ENCODE peak calls at places on chromosome X, in seven cellular contexts. One of them, this sample, is unnamed.
A peak's percentile ranks its signal among the peaks of the same experiment; 100 is the strongest.

GRCh38 chrX:129980043-129980442 is 2.4 kb upstream of the BCORL1 start:
- DNase-seq in GM23248: peak; percentile 29
- DNase-seq in fibroblast of lung: no peak
- DNase-seq in GM12878: no peak
- DNase-seq in HCT116: no peak
- DNase-seq in mesendoderm: no peak
- DNase-seq in K562: no peak
- DNase-seq in this sample: no peak

GRCh38 chrX:9355739-9356138 is 109.1 kb upstream of the TBL1X start:
- DNase-seq in mesendoderm: no peak
- DNase-seq in GM12878: no peak
- DNase-seq in HCT116: no peak
- DNase-seq in K562: no peak
- DNase-seq in GM23248: no peak
- DNase-seq in fibroblast of lung: no peak
- DNase-seq in this sample: no peak

GRCh38 chrX:153921511-153922285 is 4.4 kb downstream of the ARHGAP4 start:
- DNase-seq in HCT116: no peak
- DNase-seq in K562: no peak
- DNase-seq in GM23248: peak; percentile 45
- DNase-seq in mesendoderm: no peak
- DNase-seq in GM12878: no peak
- DNase-seq in fibroblast of lung: no peak
- DNase-seq in this sample: no peak

GRCh38 chrX:131985526-131986049 is 37.5 kb upstream of the STK26 start:
- DNase-seq in fibroblast of lung: no peak
- DNase-seq in K562: peak; percentile 36
- DNase-seq in mesendoderm: peak; percentile 68
- DNase-seq in HCT116: no peak
- DNase-seq in GM23248: no peak
- DNase-seq in GM12878: no peak
- DNase-seq in this sample: no peak

GRCh38 chrX:120111611-120112010 is 4.1 kb downstream of the RHOXF1 start:
- DNase-seq in K562: no peak
- DNase-seq in HCT116: no peak
- DNase-seq in GM12878: no peak
- DNase-seq in mesendoderm: no peak
- DNase-seq in GM23248: peak; percentile 43
- DNase-seq in fibroblast of lung: no peak
- DNase-seq in this sample: no peak

GRCh38 chrX:44918722-44919121 is 45.7 kb downstream of the KDM6A start:
- DNase-seq in K562: no peak
- DNase-seq in GM12878: no peak
- DNase-seq in fibroblast of lung: no peak
- DNase-seq in mesendoderm: no peak
- DNase-seq in HCT116: no peak
- DNase-seq in GM23248: no peak
- DNase-seq in this sample: no peak

GRCh38 chrX:24485976-24486680 is 21.0 kb downstream of the PDK3 start:
- DNase-seq in fibroblast of lung: no peak
- DNase-seq in GM23248: no peak
- DNase-seq in K562: no peak
- DNase-seq in mesendoderm: no peak
- DNase-seq in GM12878: no peak
- DNase-seq in HCT116: no peak
- DNase-seq in this sample: no peak

GRCh38 chrX:24733111-24733510 is 39.4 kb downstream of the POLA1 start:
- DNase-seq in GM23248: no peak
- DNase-seq in HCT116: no peak
- DNase-seq in fibroblast of lung: no peak
- DNase-seq in mesendoderm: no peak
- DNase-seq in GM12878: no peak
- DNase-seq in K562: no peak
- DNase-seq in this sample: no peak

GRCh38 chrX:10444204-10444603 is 176.2 kb downstream of the MID1 start:
- DNase-seq in GM12878: no peak
- DNase-seq in K562: no peak
- DNase-seq in GM23248: no peak
- DNase-seq in fibroblast of lung: no peak
- DNase-seq in mesendoderm: peak; percentile 29
- DNase-seq in HCT116: no peak
- DNase-seq in this sample: no peak

GRCh38 chrX:43953218-43953617 is 20.0 kb downstream of the NDP start:
- DNase-seq in fibroblast of lung: no peak
- DNase-seq in GM12878: no peak
- DNase-seq in mesendoderm: no peak
- DNase-seq in HCT116: no peak
- DNase-seq in GM23248: peak; percentile 27
- DNase-seq in K562: no peak
- DNase-seq in this sample: no peak

GRCh38 chrX:95076449-95076848 is 1402.4 kb downstream of the FAM133A start:
- DNase-seq in fibroblast of lung: no peak
- DNase-seq in mesendoderm: peak; percentile 56
- DNase-seq in GM23248: peak; percentile 32
- DNase-seq in K562: peak; percentile 3
- DNase-seq in GM12878: no peak
- DNase-seq in HCT116: no peak
- DNase-seq in this sample: no peak

GRCh38 chrX:104172121-104172520 is 5.9 kb downstream of the FAM199X start:
- DNase-seq in GM12878: no peak
- DNase-seq in HCT116: no peak
- DNase-seq in fibroblast of lung: no peak
- DNase-seq in K562: no peak
- DNase-seq in mesendoderm: no peak
- DNase-seq in GM23248: no peak
- DNase-seq in this sample: no peak

GRCh38 chrX:128106630-128107029 is 54.4 kb upstream of the ACTRT1 start:
- DNase-seq in K562: no peak
- DNase-seq in fibroblast of lung: no peak
- DNase-seq in GM23248: no peak
- DNase-seq in mesendoderm: peak; percentile 70
- DNase-seq in HCT116: no peak
- DNase-seq in GM12878: no peak
- DNase-seq in this sample: no peak

GRCh38 chrX:94065091-94065490 is 391.1 kb downstream of the FAM133A start:
- DNase-seq in GM12878: no peak
- DNase-seq in mesendoderm: no peak
- DNase-seq in HCT116: no peak
- DNase-seq in GM23248: no peak
- DNase-seq in K562: no peak
- DNase-seq in fibroblast of lung: no peak
- DNase-seq in this sample: no peak

GRCh38 chrX:103329991-103330390 is at the start of gene TCEAL7:
- DNase-seq in mesendoderm: peak; percentile 67
- DNase-seq in GM23248: peak; percentile 55
- DNase-seq in HCT116: no peak
- DNase-seq in K562: no peak
- DNase-seq in fibroblast of lung: peak; percentile 61
- DNase-seq in GM12878: no peak
- DNase-seq in this sample: no peak

GRCh38 chrX:131778269-131779218 is 234.7 kb downstream of the OR13H1 start:
- DNase-seq in GM23248: no peak
- DNase-seq in K562: no peak
- DNase-seq in fibroblast of lung: no peak
- DNase-seq in mesendoderm: peak; percentile 1
- DNase-seq in GM12878: peak; percentile 82
- DNase-seq in HCT116: no peak
- DNase-seq in this sample: no peak

GRCh38 chrX:130300010-130300282 is 31.2 kb upstream of the ZNF280C start:
- DNase-seq in HCT116: no peak
- DNase-seq in GM23248: no peak
- DNase-seq in GM12878: no peak
- DNase-seq in mesendoderm: no peak
- DNase-seq in K562: no peak
- DNase-seq in fibroblast of lung: no peak
- DNase-seq in this sample: no peak

GRCh38 chrX:84865113-84865512 is 138.6 kb upstream of the APOOL start:
- DNase-seq in fibroblast of lung: peak; percentile 25
- DNase-seq in GM23248: no peak
- DNase-seq in K562: no peak
- DNase-seq in GM12878: no peak
- DNase-seq in HCT116: no peak
- DNase-seq in mesendoderm: no peak
- DNase-seq in this sample: no peak

GRCh38 chrX:152821145-152821765 is 9.3 kb downstream of the CETN2 start:
- DNase-seq in K562: peak; percentile 45
- DNase-seq in GM23248: peak; percentile 64
- DNase-seq in HCT116: peak; percentile 18
- DNase-seq in fibroblast of lung: peak; percentile 25
- DNase-seq in mesendoderm: peak; percentile 54
- DNase-seq in GM12878: no peak
- DNase-seq in this sample: no peak

GRCh38 chrX:134023851-134024281 is 38.5 kb upstream of the GPC3 start:
- DNase-seq in mesendoderm: no peak
- DNase-seq in fibroblast of lung: peak; percentile 9
- DNase-seq in HCT116: no peak
- DNase-seq in GM23248: no peak
- DNase-seq in GM12878: no peak
- DNase-seq in K562: no peak
- DNase-seq in this sample: no peak

GRCh38 chrX:101749436-101749835 is 89.8 kb upstream of the ARMCX2 start:
- DNase-seq in GM12878: no peak
- DNase-seq in fibroblast of lung: no peak
- DNase-seq in GM23248: peak; percentile 29
- DNase-seq in K562: no peak
- DNase-seq in mesendoderm: peak; percentile 10
- DNase-seq in HCT116: no peak
- DNase-seq in this sample: no peak

GRCh38 chrX:20263474-20263873 is 3.2 kb downstream of the RPS6KA3 start:
- DNase-seq in GM23248: peak; percentile 43
- DNase-seq in HCT116: no peak
- DNase-seq in K562: no peak
- DNase-seq in fibroblast of lung: peak; percentile 47
- DNase-seq in mesendoderm: no peak
- DNase-seq in GM12878: no peak
- DNase-seq in this sample: no peak

GRCh38 chrX:106898462-106898861 is 4.7 kb downstream of the RIPPLY1 start:
- DNase-seq in fibroblast of lung: peak; percentile 70
- DNase-seq in GM12878: peak; percentile 16
- DNase-seq in K562: peak; percentile 34
- DNase-seq in HCT116: no peak
- DNase-seq in GM23248: peak; percentile 55
- DNase-seq in mesendoderm: peak; percentile 75
- DNase-seq in this sample: no peak

GRCh38 chrX:153539171-153539978 is 21.9 kb downstream of the ATP2B3 start:
- DNase-seq in HCT116: peak; percentile 24
- DNase-seq in K562: peak; percentile 81
- DNase-seq in fibroblast of lung: peak; percentile 44
- DNase-seq in mesendoderm: peak; percentile 64
- DNase-seq in GM12878: no peak
- DNase-seq in GM23248: peak; percentile 75
- DNase-seq in this sample: peak; percentile 9

GRCh38 chrX:34868633-34869032 is 74.0 kb upstream of the FAM47B start:
- DNase-seq in mesendoderm: no peak
- DNase-seq in fibroblast of lung: no peak
- DNase-seq in K562: no peak
- DNase-seq in GM23248: no peak
- DNase-seq in GM12878: no peak
- DNase-seq in HCT116: no peak
- DNase-seq in this sample: no peak

DNA sequence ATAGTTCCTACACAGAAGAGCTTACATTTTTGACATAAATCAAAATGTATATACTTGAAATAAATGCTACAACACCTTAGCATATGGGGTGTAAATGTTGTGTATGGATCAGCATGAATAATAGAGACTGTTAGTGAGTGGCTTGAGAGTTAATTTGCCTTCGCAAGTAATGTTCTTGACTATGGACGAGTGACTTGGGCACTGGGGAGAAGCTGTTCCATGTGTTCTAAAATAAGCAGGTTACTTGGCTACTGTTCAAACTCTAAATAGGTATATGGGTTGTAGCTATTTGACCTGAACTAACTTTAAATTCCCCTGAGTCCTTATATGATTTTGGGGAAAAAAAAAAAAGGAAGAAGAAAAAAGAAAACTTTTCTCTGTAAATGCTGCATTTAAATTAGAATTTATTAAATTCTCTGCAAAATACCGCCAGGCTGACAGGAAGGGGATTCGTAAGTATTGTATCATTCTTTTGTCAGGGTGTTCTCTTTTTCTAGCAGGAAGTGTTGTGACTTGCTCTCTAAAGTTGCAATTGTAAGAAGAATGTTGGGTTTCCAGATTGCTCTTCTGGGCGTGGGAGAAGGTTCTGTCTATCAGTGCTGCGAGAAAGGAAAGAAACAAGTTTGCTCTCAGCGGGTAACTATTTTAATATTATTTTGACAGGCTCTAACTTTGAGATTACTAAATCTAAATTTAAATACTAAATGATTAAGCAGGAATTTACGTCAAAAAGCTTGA is 32.2 kb downstream of the PLS3 start:
- DNase-seq in mesendoderm: peak; percentile 66
- DNase-seq in GM12878: no peak
- DNase-seq in K562: no peak
- DNase-seq in fibroblast of lung: peak; percentile 48
- DNase-seq in HCT116: no peak
- DNase-seq in GM23248: peak; percentile 13
- DNase-seq in this sample: no peak
- H3K4me1 ChIP-seq in mesendoderm: no peaks in the 10 kb centered on the region
- H3K4me1 ChIP-seq in GM12878: no peaks in the 10 kb centered on the region
- H3K4me1 ChIP-seq in K562: no peaks in the 10 kb centered on the region
- H3K4me1 ChIP-seq in fibroblast of lung: peaks cover 4% of the 10 kb centered on the region
- H3K4me1 ChIP-seq in HCT116: peaks cover 6% of the 10 kb centered on the region
- H3K4me1 ChIP-seq in GM23248: peaks cover 25% of the 10 kb centered on the region
- H3K4me1 ChIP-seq in this sample: peaks cover 36% of the 10 kb centered on the region

GRCh38 chrX:48899078-48899410 is 1.3 kb downstream of the PQBP1 start:
- DNase-seq in GM12878: no peak
- DNase-seq in HCT116: no peak
- DNase-seq in fibroblast of lung: no peak
- DNase-seq in GM23248: no peak
- DNase-seq in K562: no peak
- DNase-seq in mesendoderm: no peak
- DNase-seq in this sample: no peak
- H3K4me2 ChIP-seq in GM12878: peak overlapping the region; percentile 54
- H3K4me2 ChIP-seq in HCT116: peak overlapping the region; percentile 87
- H3K4me2 ChIP-seq in fibroblast of lung: peak overlapping the region; percentile 5
- H3K4me2 ChIP-seq in GM23248: peak overlapping the region; percentile 42
- H3K4me2 ChIP-seq in K562: peak overlapping the region; percentile 55
- H3K4me2 ChIP-seq in mesendoderm: no peak overlapping the region
- H3K4me2 ChIP-seq in this sample: peak overlapping the region; percentile 91

DNA sequence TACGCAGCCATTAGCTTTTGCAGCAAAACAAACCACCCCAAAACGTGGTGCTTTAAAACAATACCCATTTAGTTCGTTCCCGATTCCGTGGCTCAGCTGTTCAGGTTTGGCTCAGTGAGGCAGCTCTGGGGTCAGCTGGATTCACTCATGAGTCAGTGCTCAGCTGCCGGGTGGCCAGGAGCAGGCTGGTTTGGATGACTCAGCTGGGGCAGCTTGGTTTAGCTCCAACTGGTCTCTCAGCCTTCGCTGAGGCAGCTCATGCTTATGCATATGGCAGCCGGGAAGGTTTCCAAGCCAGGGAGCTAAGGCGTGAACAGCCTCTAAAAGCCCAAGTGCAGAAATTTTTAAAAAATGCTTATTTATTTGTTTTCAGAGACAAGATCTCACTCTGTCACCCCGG is 13.3 kb upstream of the CD99 start:
- DNase-seq in HCT116: peak; percentile 40
- DNase-seq in K562: peak; percentile 31
- DNase-seq in GM23248: peak; percentile 100
- DNase-seq in GM12878: no peak
- DNase-seq in mesendoderm: peak; percentile 53
- DNase-seq in fibroblast of lung: peak; percentile 99
- DNase-seq in this sample: peak; percentile 42
- H3K4me1 ChIP-seq in HCT116: peaks cover 17% of the 10 kb centered on the region
- H3K4me1 ChIP-seq in K562: peaks cover 6% of the 10 kb centered on the region
- H3K4me1 ChIP-seq in GM23248: peaks cover 16% of the 10 kb centered on the region
- H3K4me1 ChIP-seq in GM12878: no peaks in the 10 kb centered on the region
- H3K4me1 ChIP-seq in mesendoderm: no peaks in the 10 kb centered on the region
- H3K4me1 ChIP-seq in fibroblast of lung: peaks cover 8% of the 10 kb centered on the region
- H3K4me1 ChIP-seq in this sample: peaks cover 6% of the 10 kb centered on the region

GRCh38 chrX:12617241-12617640 is 174.0 kb upstream of the PRPS2 start:
- DNase-seq in HCT116: no peak
- DNase-seq in GM12878: no peak
- DNase-seq in fibroblast of lung: no peak
- DNase-seq in K562: no peak
- DNase-seq in GM23248: no peak
- DNase-seq in mesendoderm: no peak
- DNase-seq in this sample: no peak
- H3K4me2 ChIP-seq in HCT116: no peak overlapping the region
- H3K4me2 ChIP-seq in GM12878: no peak overlapping the region
- H3K4me2 ChIP-seq in fibroblast of lung: no peak overlapping the region
- H3K4me2 ChIP-seq in K562: no peak overlapping the region
- H3K4me2 ChIP-seq in GM23248: no peak overlapping the region
- H3K4me2 ChIP-seq in mesendoderm: no peak overlapping the region
- H3K4me2 ChIP-seq in this sample: no peak overlapping the region